ENCODE peak calls at places on chromosomes 1 and 21, in nine cellular contexts. A is PC-9, L is PC-3, K is OCI-LY7, I is neuronal stem cell, Q is lower lobe of right lung, H is psoas muscle, E is trophoblast cell, C is suprapubic skin. Z is an unnamed sample.

GRCh38 chr1:23217421-23218115 is at the start of gene HTR1D:
- DNase-seq in Q (no peak), K (no peak), I (peak; percentile 30), H (no peak), E (no peak), C (no peak), L (no peak), A (peak; percentile 59), Z (no peak)

GRCh38 chr21:23949493-23949892 is 1657.8 kb downstream of the MRPL39 start:
- DNase-seq in H (no peak), I (no peak), C (no peak), L (no peak), Q (no peak), K (no peak), E (no peak), A (no peak), Z (no peak)

GRCh38 chr1:216389774-216390173 is 33.5 kb downstream of the USH2A start:
- DNase-seq in C (no peak), E (no peak), H (no peak), Q (no peak), L (no peak), A (no peak), I (no peak), K (no peak), Z (no peak)

GRCh38 chr1:164033782-164034181 is 525.2 kb upstream of the PBX1 start:
- DNase-seq in C (no peak), A (no peak), L (no peak), Q (no peak), E (no peak), H (no peak), I (no peak), K (no peak), Z (no peak)

GRCh38 chr1:110945626-110946025 is 18.1 kb downstream of the LRIF1 start:
- DNase-seq in A (no peak), K (no peak), Q (no peak), H (no peak), C (no peak), E (peak; percentile 19), I (no peak), L (peak; percentile 6), Z (no peak)

GRCh38 chr1:78797108-78797781 is 147.6 kb downstream of the IFI44 start:
- DNase-seq in E (no peak), A (no peak), L (no peak), C (no peak), K (no peak), I (no peak), H (no peak), Q (no peak), Z (no peak)

GRCh38 chr1:22691354-22691753 is 19.3 kb upstream of the EPHB2 start:
- DNase-seq in L (no peak), A (no peak), H (no peak), Q (no peak), K (no peak), C (no peak), I (no peak), E (no peak), Z (no peak)

GRCh38 chr1:98054786-98055185 is 134.0 kb upstream of the DPYD start:
- DNase-seq in L (peak; percentile 26), C (no peak), K (no peak), E (no peak), H (no peak), A (no peak), I (no peak), Q (no peak), Z (no peak)

GRCh38 chr1:46547481-46548383 is 3.7 kb downstream of the KNCN start:
- DNase-seq in L (peak; percentile 70), H (peak; percentile 41), C (no peak), A (peak; percentile 32), E (peak; percentile 73), I (no peak), Q (no peak), K (peak; percentile 72), Z (no peak)

DNA sequence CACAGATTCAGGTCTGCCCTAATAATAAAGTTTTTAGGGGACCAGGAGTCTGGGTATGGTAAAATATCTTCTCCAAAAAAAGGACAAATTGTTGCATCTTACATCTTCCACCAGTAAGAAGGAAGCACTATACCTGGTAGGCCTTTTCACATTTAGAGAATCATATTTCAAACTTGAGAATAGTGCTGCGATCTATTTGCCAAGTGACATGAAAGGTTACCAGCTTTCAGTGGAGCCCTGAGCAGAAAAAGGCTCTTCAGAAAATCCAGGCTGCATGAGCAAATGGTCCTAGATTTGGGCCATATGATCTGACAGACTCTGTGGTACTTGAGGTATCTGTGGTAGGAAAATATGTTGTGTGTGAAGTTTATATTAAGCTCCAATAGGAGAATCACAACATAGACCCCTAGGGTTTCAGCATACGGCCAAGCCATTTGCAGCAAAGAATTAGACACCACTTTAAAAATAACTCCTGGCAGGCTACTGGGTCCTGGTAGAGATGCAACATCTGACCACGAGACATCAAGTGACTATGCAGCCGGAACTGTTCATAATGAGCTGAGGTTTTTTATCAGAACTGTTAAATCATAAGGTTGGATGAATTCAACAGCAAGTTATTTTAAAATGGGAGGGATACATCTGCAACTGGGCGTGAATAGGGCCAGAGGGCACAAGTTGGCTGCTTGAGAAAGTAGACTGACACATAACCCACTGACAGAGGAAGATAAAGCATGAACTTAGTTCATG is 38.6 kb upstream of the CCDC190 start:
- DNase-seq in H (no peak), A (peak; percentile 8), L (peak; percentile 85), Q (no peak), E (no peak), C (no peak), I (no peak), K (no peak), Z (no peak)
- H3K27ac ChIP-seq in H (peak overlapping the region; percentile 84), A (no peak overlapping the region), L (peak overlapping the region; percentile 79), Q (no peak overlapping the region), E (no peak overlapping the region), C (no peak overlapping the region), I (no peak overlapping the region), K (no peak overlapping the region), Z (no peak overlapping the region)

GRCh38 chr1:153262462-153263157 is 3.1 kb downstream of the LORICRIN start:
- DNase-seq in I (no peak), A (no peak), K (no peak), Q (no peak), E (no peak), H (no peak), L (no peak), C (no peak), Z (no peak)
- H3K36me3 ChIP-seq in I (no peaks in the 10 kb centered on the region), A (no peaks in the 10 kb centered on the region), K (no peaks in the 10 kb centered on the region), Q (no peaks in the 10 kb centered on the region), E (no peaks in the 10 kb centered on the region), H (no peaks in the 10 kb centered on the region), L (no peaks in the 10 kb centered on the region), C (no peaks in the 10 kb centered on the region), Z (no peaks in the 10 kb centered on the region)

GRCh38 chr1:103112535-103112934 is 4.2 kb upstream of the COL11A1 start:
- DNase-seq in H (no peak), I (no peak), K (no peak), C (no peak), E (peak; percentile 40), A (no peak), L (no peak), Q (no peak), Z (no peak)

GRCh38 chr1:103108525-103109150 is 316 bp upstream of the COL11A1 start:
- DNase-seq in I (peak; percentile 91), L (no peak), C (peak; percentile 49), H (peak; percentile 41), K (no peak), E (peak; percentile 9), A (no peak), Q (no peak), Z (no peak)

GRCh38 chr1:103110701-103111100 is 2.4 kb upstream of the COL11A1 start:
- DNase-seq in L (no peak), H (no peak), Q (no peak), I (peak; percentile 4), A (no peak), K (no peak), C (no peak), E (no peak), Z (no peak)

GRCh38 chr1:103109291-103109920 is 1.1 kb upstream of the COL11A1 start:
- DNase-seq in L (no peak), C (no peak), Q (no peak), K (no peak), H (no peak), E (peak; percentile 100), A (no peak), I (peak; percentile 33), Z (no peak)

DNA sequence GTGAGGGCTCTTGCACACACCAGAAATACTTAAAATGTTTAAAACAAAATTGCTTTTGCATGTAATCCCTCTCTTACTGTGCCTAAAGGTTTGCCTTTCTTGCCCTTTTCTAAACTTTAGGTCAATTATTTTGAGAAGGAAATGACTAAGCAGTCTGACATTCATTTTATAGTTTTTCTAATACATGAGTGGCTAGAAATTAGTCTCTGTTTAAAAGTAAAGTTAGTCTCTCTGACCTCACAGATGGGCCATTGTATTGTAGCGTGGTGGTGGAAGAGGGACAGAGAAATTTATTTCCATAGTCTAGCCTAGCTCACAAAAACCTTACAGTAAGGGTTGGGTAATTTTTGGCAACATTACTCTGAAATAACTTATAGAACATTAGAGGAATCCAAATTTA is 3.6 kb upstream of the COL11A1 start:
- DNase-seq in K (no peak), A (no peak), I (no peak), C (no peak), Q (no peak), H (no peak), E (no peak), L (no peak), Z (no peak)
- H3K4me3 ChIP-seq in K (no peak overlapping the region), A (no peak overlapping the region), I (no peak overlapping the region), C (no peak overlapping the region), Q (no peak overlapping the region), H (no peak overlapping the region), E (no peak overlapping the region), L (no peak overlapping the region), Z (no peak overlapping the region)

GRCh38 chr21:31279986-31280385 is 64.1 kb downstream of the TIAM1 start:
- DNase-seq in K (no peak), A (no peak), C (no peak), E (no peak), L (no peak), Q (no peak), I (no peak), H (no peak), Z (no peak)

GRCh38 chr21:31284797-31285397 is 59.2 kb downstream of the TIAM1 start:
- DNase-seq in E (no peak), C (no peak), I (no peak), H (no peak), L (no peak), Q (no peak), A (peak; percentile 2), K (no peak), Z (no peak)

GRCh38 chr21:31281561-31281960 is 62.5 kb downstream of the TIAM1 start:
- DNase-seq in A (no peak), K (no peak), C (no peak), H (no peak), I (no peak), Q (no peak), L (no peak), E (no peak), Z (no peak)

GRCh38 chr21:31282095-31282709 is 61.9 kb downstream of the TIAM1 start:
- DNase-seq in K (no peak), E (peak; percentile 69), L (peak; percentile 40), Q (no peak), I (no peak), C (no peak), A (peak; percentile 51), H (no peak), Z (no peak)

DNA sequence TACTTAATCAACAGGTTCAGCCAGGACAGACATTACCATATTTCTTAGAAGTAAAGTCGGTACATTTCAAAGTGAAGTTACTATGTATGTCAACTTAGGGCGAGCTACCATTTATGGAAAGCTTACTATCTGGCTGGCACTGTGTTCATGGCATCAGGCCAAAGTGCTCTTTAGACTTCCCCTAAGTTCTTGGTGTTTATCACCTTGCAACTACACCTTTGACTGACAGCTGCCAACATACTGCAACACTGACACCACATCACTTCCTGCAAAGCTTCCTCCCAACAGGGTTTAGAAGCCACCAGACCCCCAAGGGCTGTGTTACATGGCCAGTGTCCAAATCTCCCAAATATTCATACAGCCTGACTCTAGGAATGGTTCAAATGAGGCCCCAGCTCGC is 61.0 kb downstream of the TIAM1 start:
- DNase-seq in I (no peak), L (no peak), Q (no peak), C (no peak), E (no peak), H (no peak), K (peak; percentile 1), A (no peak), Z (no peak)
- H3K27ac ChIP-seq in I (no peak overlapping the region), L (no peak overlapping the region), Q (no peak overlapping the region), C (no peak overlapping the region), E (no peak overlapping the region), H (no peak overlapping the region), K (no peak overlapping the region), A (no peak overlapping the region), Z (no peak overlapping the region)

Z was measured in effector memory CD4-positive, alpha-beta T cell.